ENCODE peak calls at places on chromosome 20, in four cellular contexts. One of them, this sample, is unnamed.

GRCh38 chr20:62408640-62409039 is 1.6 kb upstream of the CABLES2 start:
- DNase-seq in K562: no peak
- DNase-seq in HL-60: no peak
- DNase-seq in GM12878: no peak
- DNase-seq in this sample: no peak

GRCh38 chr20:16810216-16810615 is 62.1 kb downstream of the OTOR start:
- DNase-seq in K562: no peak
- DNase-seq in HL-60: no peak
- DNase-seq in GM12878: no peak
- DNase-seq in this sample: no peak

GRCh38 chr20:63699466-63700198 is 3.2 kb downstream of the TNFRSF6B start:
- DNase-seq in K562: peak; percentile 38
- DNase-seq in HL-60: no peak
- DNase-seq in GM12878: no peak
- DNase-seq in this sample: peak; percentile 19

GRCh38 chr20:24441600-24441999 is 27.8 kb upstream of the SYNDIG1 start:
- DNase-seq in K562: no peak
- DNase-seq in HL-60: no peak
- DNase-seq in GM12878: no peak
- DNase-seq in this sample: no peak

GRCh38 chr20:2350606-2351005 is 30.1 kb upstream of the TGM6 start:
- DNase-seq in K562: no peak
- DNase-seq in HL-60: no peak
- DNase-seq in GM12878: no peak
- DNase-seq in this sample: no peak

GRCh38 chr20:63893999-63894357 is 948 bp upstream of the DNAJC5 start:
- DNase-seq in K562: no peak
- DNase-seq in HL-60: no peak
- DNase-seq in GM12878: no peak
- DNase-seq in this sample: no peak

GRCh38 chr20:62882426-62882825 is 20.8 kb upstream of the TCFL5 start:
- DNase-seq in K562: no peak
- DNase-seq in HL-60: no peak
- DNase-seq in GM12878: no peak
- DNase-seq in this sample: no peak

GRCh38 chr20:61956396-61957342 is 109.0 kb downstream of the TAF4 start:
- DNase-seq in K562: no peak
- DNase-seq in HL-60: no peak
- DNase-seq in GM12878: no peak
- DNase-seq in this sample: no peak

GRCh38 chr20:61271273-61272221 is 19.5 kb downstream of the CDH4 start:
- DNase-seq in K562: no peak
- DNase-seq in HL-60: no peak
- DNase-seq in GM12878: no peak
- DNase-seq in this sample: no peak

GRCh38 chr20:53829086-53829703 is 235.6 kb upstream of the ZNF217 start:
- DNase-seq in K562: peak; percentile 51
- DNase-seq in HL-60: no peak
- DNase-seq in GM12878: no peak
- DNase-seq in this sample: no peak

GRCh38 chr20:49276201-49276894 is 1.5 kb downstream of the ZNFX1 start:
- DNase-seq in K562: peak; percentile 30
- DNase-seq in HL-60: no peak
- DNase-seq in GM12878: no peak
- DNase-seq in this sample: no peak

GRCh38 chr20:49273696-49274277 is 4.1 kb downstream of the ZNFX1 start:
- DNase-seq in K562: no peak
- DNase-seq in HL-60: no peak
- DNase-seq in GM12878: no peak
- DNase-seq in this sample: no peak

GRCh38 chr20:49276895-49277785 is 717 bp downstream of the ZNFX1 start:
- DNase-seq in K562: peak; percentile 29
- DNase-seq in HL-60: no peak
- DNase-seq in GM12878: no peak
- DNase-seq in this sample: no peak

GRCh38 chr20:49277786-49278035 is 146 bp downstream of the ZNFX1 start:
- DNase-seq in K562: no peak
- DNase-seq in HL-60: no peak
- DNase-seq in GM12878: no peak
- DNase-seq in this sample: no peak

GRCh38 chr20:49275634-49276033 is 2.2 kb downstream of the ZNFX1 start:
- DNase-seq in K562: no peak
- DNase-seq in HL-60: no peak
- DNase-seq in GM12878: no peak
- DNase-seq in this sample: no peak
- TF ChIP-seq SPI1 in K562: no peak
- TF ChIP-seq SPI1 in HL-60: no peak
- TF ChIP-seq SPI1 in GM12878: no peak
- TF ChIP-seq SPI1 in this sample: no peak

GRCh38 chr20:9966966-9967365 is 67.8 kb upstream of the ANKEF1 start:
- DNase-seq in K562: no peak
- DNase-seq in HL-60: no peak
- DNase-seq in GM12878: no peak
- DNase-seq in this sample: no peak
- TF ChIP-seq SPI1 in K562: no peak
- TF ChIP-seq SPI1 in HL-60: no peak
- TF ChIP-seq SPI1 in GM12878: no peak
- TF ChIP-seq SPI1 in this sample: peak; percentile 36

GRCh38 chr20:32582659-32583580 is 2.2 kb downstream of the NOL4L start:
- DNase-seq in K562: peak; percentile 82
- DNase-seq in HL-60: peak; percentile 35
- DNase-seq in GM12878: no peak
- DNase-seq in this sample: no peak
- TF ChIP-seq SPI1 in K562: no peak
- TF ChIP-seq SPI1 in HL-60: no peak
- TF ChIP-seq SPI1 in GM12878: no peak
- TF ChIP-seq SPI1 in this sample: no peak

GRCh38 chr20:57843941-57844625 is 134.3 kb upstream of the PMEPA1 start:
- DNase-seq in K562: no peak
- DNase-seq in HL-60: no peak
- DNase-seq in GM12878: no peak
- DNase-seq in this sample: no peak
- TF ChIP-seq SPI1 in K562: no peak
- TF ChIP-seq SPI1 in HL-60: no peak
- TF ChIP-seq SPI1 in GM12878: no peak
- TF ChIP-seq SPI1 in this sample: no peak